ENCODE peak calls at places on chromosome 10, in eight cellular contexts. Q, K, F, H, D, Z, V and J are unnamed samples.
A peak's percentile ranks its signal among the peaks of the same experiment; 100 is the strongest.

GRCh38 chr10:91061187-91061586 is 140.3 kb upstream of the ANKRD1 start:
- DNase-seq in Q (no peak), K (no peak), F (no peak), H (no peak), D (peak; percentile 68), Z (no peak), V (no peak), J (no peak)

GRCh38 chr10:34297551-34298370 is 517.3 kb downstream of the PARD3 start:
- DNase-seq in Q (no peak), K (no peak), F (peak; percentile 8), H (no peak), D (no peak), Z (no peak), V (no peak), J (no peak)

GRCh38 chr10:102240467-102241036 is 760 bp downstream of the PITX3 start:
- DNase-seq in Q (no peak), K (no peak), F (no peak), H (no peak), D (no peak), Z (no peak), V (peak; percentile 41), J (peak; percentile 57)

GRCh38 chr10:119465085-119465484 is 77.4 kb downstream of the RGS10 start:
- DNase-seq in Q (no peak), K (no peak), F (no peak), H (no peak), D (no peak), Z (no peak), V (no peak), J (no peak)

GRCh38 chr10:108566216-108567107 is 1356.8 kb downstream of the XPNPEP1 start:
- DNase-seq in Q (no peak), K (no peak), F (no peak), H (no peak), D (no peak), Z (no peak), V (peak; percentile 27), J (no peak)

GRCh38 chr10:45253183-45253914 is 62.1 kb downstream of the OR13A1 start:
- DNase-seq in Q (no peak), K (no peak), F (no peak), H (no peak), D (no peak), Z (no peak), V (no peak), J (no peak)

GRCh38 chr10:68154211-68154497 is 44.9 kb downstream of the MYPN start:
- DNase-seq in Q (no peak), K (no peak), F (peak; percentile 71), H (peak; percentile 65), D (no peak), Z (no peak), V (peak; percentile 36), J (peak; percentile 40)

GRCh38 chr10:48901152-48901705 is 38.4 kb downstream of the LRRC18 start:
- DNase-seq in Q (no peak), K (no peak), F (no peak), H (no peak), D (no peak), Z (no peak), V (no peak), J (no peak)

GRCh38 chr10:65358565-65358964 is 1567.3 kb upstream of the LRRTM3 start:
- DNase-seq in Q (no peak), K (no peak), F (no peak), H (peak; percentile 1), D (no peak), Z (no peak), V (peak; percentile 46), J (no peak)

GRCh38 chr10:128060341-128060851 is 65.8 kb downstream of the MKI67 start:
- DNase-seq in Q (no peak), K (no peak), F (no peak), H (no peak), D (no peak), Z (no peak), V (no peak), J (no peak)

GRCh38 chr10:68406815-68407585 is at the start of gene RUFY2:
- DNase-seq in Q (peak; percentile 84), K (peak; percentile 32), F (peak; percentile 61), H (peak; percentile 89), D (peak; percentile 92), Z (peak; percentile 80), V (peak; percentile 89), J (peak; percentile 94)

GRCh38 chr10:60138026-60138425 is 231.7 kb upstream of the CCDC6 start:
- DNase-seq in Q (no peak), K (no peak), F (no peak), H (no peak), D (no peak), Z (no peak), V (no peak), J (no peak)

GRCh38 chr10:88157981-88158465 is 294.6 kb downstream of the PTEN start:
- DNase-seq in Q (no peak), K (no peak), F (peak; percentile 92), H (no peak), D (no peak), Z (no peak), V (no peak), J (peak; percentile 17)

GRCh38 chr10:22320591-22321155 is at the start of gene BMI1:
- DNase-seq in Q (peak; percentile 73), K (peak; percentile 85), F (peak; percentile 60), H (peak; percentile 89), D (peak; percentile 97), Z (peak; percentile 72), V (peak; percentile 85), J (peak; percentile 91)

GRCh38 chr10:34710391-34710751 is 104.7 kb downstream of the PARD3 start:
- DNase-seq in Q (peak; percentile 59), K (no peak), F (peak; percentile 68), H (peak; percentile 30), D (no peak), Z (no peak), V (no peak), J (peak; percentile 45)

DNA sequence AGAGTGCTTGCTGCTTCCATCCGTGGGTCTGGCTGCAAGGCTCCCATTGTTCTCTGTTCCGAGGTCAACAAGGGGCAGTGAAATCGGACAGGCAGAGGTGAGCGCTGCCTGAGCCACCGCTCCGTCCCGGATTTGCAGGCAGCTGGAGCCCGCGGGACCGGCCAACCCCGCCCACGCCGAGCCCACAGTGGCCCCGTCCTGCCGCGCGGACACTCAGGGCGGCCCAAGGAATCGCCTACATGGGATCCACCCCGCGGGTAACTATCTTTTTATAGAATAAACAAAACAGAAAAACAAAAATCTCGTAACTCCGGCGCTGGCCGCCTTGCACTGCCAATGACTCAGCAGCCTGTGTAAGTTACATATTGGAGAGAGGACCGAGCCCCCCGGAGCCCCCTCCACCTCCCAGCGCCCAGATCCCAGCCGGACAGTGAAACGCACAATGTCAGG is 1.9 kb downstream of the BNIP3 start:
- DNase-seq in Q (no peak), K (no peak), F (no peak), H (no peak), D (no peak), Z (no peak), V (no peak), J (peak; percentile 82)
- H3K27ac ChIP-seq in Q (peak overlapping the region; percentile 22), K (peak overlapping the region; percentile 97), F (no peak overlapping the region), H (no peak overlapping the region), D (no peak overlapping the region), Z (no peak overlapping the region), V (no peak overlapping the region), J (no peak overlapping the region)

DNA sequence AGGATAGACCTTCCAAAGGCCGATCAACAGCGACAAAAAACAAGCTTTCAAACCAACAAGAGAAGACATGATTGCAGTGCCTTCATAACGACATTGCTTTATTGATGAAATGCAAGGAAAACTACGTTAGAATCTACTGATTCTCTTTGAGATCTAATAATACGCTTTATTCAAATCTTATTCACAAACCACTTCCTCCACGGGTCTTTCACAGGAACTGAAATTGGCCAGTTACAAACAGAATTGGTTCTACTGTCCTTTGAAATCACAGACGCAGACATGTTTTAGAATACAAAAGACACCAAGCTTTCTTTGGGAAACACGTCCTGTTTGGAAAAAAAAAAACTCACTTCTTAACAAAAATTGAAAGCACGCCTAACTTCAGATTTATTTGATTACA is 74.7 kb upstream of the SEPHS1 start:
- DNase-seq in Q (no peak), K (no peak), F (no peak), H (no peak), D (no peak), Z (no peak), V (no peak), J (no peak)
- H3K27me3 ChIP-seq in Q (no peaks in the 10 kb centered on the region), K (no peaks in the 10 kb centered on the region), F (peaks cover 8% of the 10 kb centered on the region), H (peaks cover 9% of the 10 kb centered on the region), D (no peaks in the 10 kb centered on the region), Z (no peaks in the 10 kb centered on the region), V (no peaks in the 10 kb centered on the region), J (no peaks in the 10 kb centered on the region)

GRCh38 chr10:5446390-5446926 is 34.1 kb downstream of the NET1 start:
- DNase-seq in Q (peak; percentile 86), K (peak; percentile 86), F (peak; percentile 68), H (peak; percentile 92), D (peak; percentile 98), Z (peak; percentile 82), V (peak; percentile 97), J (peak; percentile 96)
- H3K27ac ChIP-seq in Q (peak overlapping the region; percentile 47), K (peak overlapping the region; percentile 71), F (peak overlapping the region; percentile 80), H (peak overlapping the region; percentile 59), D (peak overlapping the region; percentile 79), Z (no peak overlapping the region), V (no peak overlapping the region), J (peak overlapping the region; percentile 14)

DNA sequence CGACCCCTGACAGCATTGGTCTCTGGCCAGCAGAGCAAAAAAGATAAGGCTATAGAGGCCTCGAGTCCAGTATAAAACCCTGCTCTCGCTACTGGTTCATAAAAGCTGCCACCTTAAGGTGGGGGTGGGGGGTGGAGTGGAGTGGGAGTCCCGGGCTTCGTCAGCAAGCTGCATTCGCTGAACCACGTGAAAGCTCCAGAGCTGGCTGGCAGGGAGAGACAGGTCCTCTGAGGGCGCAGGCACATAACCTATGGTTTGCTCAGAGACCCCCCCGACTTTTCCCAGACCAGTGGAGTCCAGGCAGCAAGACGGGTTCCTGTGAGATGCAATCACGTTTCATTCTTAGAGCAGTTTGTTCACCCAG is 1.4 kb downstream of the KAZALD1 start:
- DNase-seq in Q (no peak), K (no peak), F (no peak), H (peak; percentile 73), D (no peak), Z (no peak), V (no peak), J (no peak)
- H3K27me3 ChIP-seq in Q (no peaks in the 10 kb centered on the region), K (peaks cover 14% of the 10 kb centered on the region), F (peaks cover 4% of the 10 kb centered on the region), H (no peaks in the 10 kb centered on the region), D (peaks cover 33% of the 10 kb centered on the region), Z (peaks cover 36% of the 10 kb centered on the region), V (peaks cover 45% of the 10 kb centered on the region), J (no peaks in the 10 kb centered on the region)

GRCh38 chr10:129323311-129323710 is 143.7 kb upstream of the MGMT start:
- DNase-seq in Q (no peak), K (no peak), F (no peak), H (peak; percentile 40), D (peak; percentile 80), Z (no peak), V (no peak), J (no peak)
- H3K27ac ChIP-seq in Q (no peak overlapping the region), K (no peak overlapping the region), F (no peak overlapping the region), H (peak overlapping the region; percentile 3), D (no peak overlapping the region), Z (no peak overlapping the region), V (no peak overlapping the region), J (no peak overlapping the region)

DNA sequence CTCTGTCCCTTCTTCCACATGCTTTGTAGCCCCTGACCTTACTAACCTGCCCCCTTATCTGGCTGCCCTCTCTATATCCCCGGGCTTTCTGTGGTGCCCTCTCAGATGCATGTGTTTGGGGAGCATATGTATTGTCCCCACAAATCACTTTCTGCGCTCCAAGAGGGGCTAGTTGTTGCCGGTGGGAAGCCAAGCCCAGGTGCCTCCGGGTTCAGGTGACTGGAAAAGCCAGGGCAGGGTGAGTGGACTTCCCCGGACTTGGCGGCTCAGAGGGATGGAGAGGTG is 7.1 kb downstream of the LBX1 start:
- DNase-seq in Q (no peak), K (no peak), F (no peak), H (no peak), D (no peak), Z (no peak), V (no peak), J (no peak)
- H3K27me3 ChIP-seq in Q (peaks cover 100% of the 10 kb centered on the region), K (peaks cover 33% of the 10 kb centered on the region), F (peaks cover 95% of the 10 kb centered on the region), H (peaks cover 100% of the 10 kb centered on the region), D (peaks cover 99% of the 10 kb centered on the region), Z (peaks cover 78% of the 10 kb centered on the region), V (peaks cover 97% of the 10 kb centered on the region), J (no peaks in the 10 kb centered on the region)